ENCODE peak calls at places on chromosomes 3 and 15, in six cellular contexts. P, H, A, T, E and K are unnamed samples. For H3K4me1 and H3K36me3, the result is how much of the 10 kb centered on the place peaks cover.

GRCh38 chr3:14890470-14890869 is 56.9 kb upstream of the NR2C2 start:
- DNase-seq in H (no peak), T (no peak), A (no peak), E (no peak), P (no peak), K (no peak)

GRCh38 chr3:194306771-194307640 is 44.1 kb downstream of the CPN2 start:
- DNase-seq in T (no peak), A (no peak), E (no peak), P (no peak), H (no peak), K (no peak)

GRCh38 chr3:97882975-97883598 is 61.3 kb downstream of the CRYBG3 start:
- DNase-seq in T (no peak), H (peak), E (no peak), P (no peak), A (peak), K (no peak)

GRCh38 chr3:159922861-159923312 is 65.7 kb upstream of the IL12A start:
- DNase-seq in A (no peak), E (no peak), T (no peak), P (no peak), H (no peak), K (no peak)

GRCh38 chr3:122555275-122556071 is 8.6 kb downstream of the PARP9 start:
- DNase-seq in E (no peak), A (peak), T (peak), H (peak), P (no peak), K (no peak)

GRCh38 chr15:53837263-53837662 is 77.8 kb upstream of the WDR72 start:
- DNase-seq in T (no peak), P (no peak), E (no peak), A (no peak), H (peak), K (peak)

GRCh38 chr15:29334544-29334943 is 64.9 kb upstream of the NSMCE3 start:
- DNase-seq in A (no peak), E (no peak), H (no peak), P (no peak), T (no peak), K (no peak)

GRCh38 chr3:173826416-173826815 is 428.9 kb downstream of the NLGN1 start:
- DNase-seq in T (no peak), H (no peak), A (no peak), P (no peak), E (no peak), K (no peak)

GRCh38 chr3:107670991-107671390 is 148.2 kb downstream of the BBX start:
- DNase-seq in A (peak), H (no peak), P (no peak), E (no peak), T (no peak), K (no peak)

GRCh38 chr3:29772436-29772835 is 491.6 kb downstream of the RBMS3 start:
- DNase-seq in T (no peak), E (no peak), A (no peak), P (no peak), H (no peak), K (no peak)

GRCh38 chr15:33533197-33533596 is 222.4 kb downstream of the RYR3 start:
- DNase-seq in T (no peak), H (no peak), P (no peak), A (no peak), E (no peak), K (no peak)

GRCh38 chr3:66037986-66038369 is 740 bp downstream of the MAGI1 start:
- DNase-seq in A (no peak), H (peak), T (no peak), E (peak), P (peak), K (peak)

GRCh38 chr15:63439536-63440264 is 58.1 kb upstream of the CA12 start:
- DNase-seq in T (no peak), P (no peak), A (no peak), E (no peak), H (no peak), K (no peak)

GRCh38 chr3:60176614-60177013 is 1074.6 kb downstream of the FHIT start:
- DNase-seq in T (no peak), H (no peak), P (no peak), A (no peak), E (no peak), K (no peak)

GRCh38 chr15:60908888-60909287 is 320.2 kb downstream of the RORA start:
- DNase-seq in E (no peak), P (no peak), T (no peak), A (no peak), H (no peak), K (no peak)

GRCh38 chr3:149234671-149235245 is 13.1 kb upstream of the CP start:
- DNase-seq in T (no peak), A (peak), H (no peak), P (no peak), E (no peak), K (no peak)

GRCh38 chr3:149243540-149243939 is 21.9 kb upstream of the CP start:
- DNase-seq in P (no peak), H (no peak), E (no peak), T (no peak), A (no peak), K (no peak)

GRCh38 chr3:149235599-149236424 is 14.2 kb upstream of the CP start:
- DNase-seq in P (no peak), E (no peak), T (no peak), A (no peak), H (no peak), K (no peak)

GRCh38 chr3:149239357-149239936 is 17.8 kb upstream of the CP start:
- DNase-seq in A (no peak), E (no peak), P (no peak), H (no peak), T (no peak), K (no peak)
- H3K4me1 ChIP-seq in A (under half), E (under half), P (under half), H (under half), T (under half), K (under half)

GRCh38 chr15:92934706-92935105 is 34.6 kb downstream of the CHD2 start:
- DNase-seq in E (no peak), T (no peak), A (no peak), H (no peak), P (no peak), K (no peak)
- H3K36me3 ChIP-seq in E (half or more), T (under half), A (half or more), H (half or more), P (half or more), K (under half)

GRCh38 chr3:105822171-105823123 is 46.4 kb downstream of the CBLB start:
- DNase-seq in P (no peak), H (no peak), T (no peak), E (no peak), A (peak), K (no peak)
- H3K4me1 ChIP-seq in P (under half), H (under half), T (under half), E (half or more), A (under half), K (under half)

GRCh38 chr15:41080144-41080543 is 35.9 kb downstream of the INO80 start:
- DNase-seq in A (no peak), E (no peak), T (no peak), H (no peak), P (no peak), K (no peak)
- H3K36me3 ChIP-seq in A (half or more), E (half or more), T (under half), H (under half), P (half or more), K (under half)

DNA sequence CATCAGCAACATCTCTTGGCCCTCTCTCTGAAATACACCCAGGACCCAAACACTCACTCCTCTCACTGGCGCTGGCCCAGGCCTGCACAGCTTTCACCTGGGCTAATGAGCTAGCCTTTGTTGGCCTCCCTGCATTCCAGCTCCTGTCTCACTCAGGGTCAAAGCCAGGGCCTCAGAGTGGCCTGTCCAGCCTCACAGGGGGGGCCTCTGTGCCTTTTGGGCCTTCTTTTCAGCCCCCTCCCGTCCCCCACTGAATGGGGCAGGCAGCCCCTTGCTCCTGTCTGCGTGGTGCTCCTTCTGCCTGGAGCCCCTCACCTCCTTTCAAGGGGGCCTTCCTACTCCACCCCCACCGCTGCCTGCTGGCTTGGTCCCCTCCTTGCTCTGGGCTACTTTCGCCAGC is 59.0 kb upstream of the PRR23E start:
- DNase-seq in P (no peak), E (no peak), H (no peak), T (no peak), A (no peak), K (no peak)
- H3K4me1 ChIP-seq in P (under half), E (half or more), H (under half), T (under half), A (under half), K (under half)